ENCODE peak calls at places on chromosomes 13 and 19, in nine cellular contexts. One of them, this sample, is unnamed.

GRCh38 chr19:4803736-4804695 is 12.5 kb downstream of the FEM1A start:
- DNase-seq in activated CD4-positive, alpha-beta T cell treated with anti-CD3 and anti-CD28 coated beads for 48 hours: peak
- DNase-seq in stimulated activated CD8-positive, alpha-beta memory T cell treated with anti-CD3 and anti-CD28 coated beads, Interleukin-7, amount 100 ng/mL, for 4 hours: peak
- DNase-seq in adrenal gland: peak
- DNase-seq in naive thymus-derived CD4-positive, alpha-beta T cell: peak
- DNase-seq in glutamatergic neuron: peak
- DNase-seq in T1000: peak
- DNase-seq in lower leg skin: no peak
- DNase-seq in smooth muscle cell of the brain vasculature: no peak
- DNase-seq in this sample: peak

GRCh38 chr19:35088514-35088913 is 27.1 kb upstream of the FXYD3 start:
- DNase-seq in lower leg skin: no peak
- DNase-seq in smooth muscle cell of the brain vasculature: no peak
- DNase-seq in stimulated activated CD8-positive, alpha-beta memory T cell treated with anti-CD3 and anti-CD28 coated beads, Interleukin-7, amount 100 ng/mL, for 4 hours: no peak
- DNase-seq in naive thymus-derived CD4-positive, alpha-beta T cell: no peak
- DNase-seq in activated CD4-positive, alpha-beta T cell treated with anti-CD3 and anti-CD28 coated beads for 48 hours: no peak
- DNase-seq in glutamatergic neuron: peak
- DNase-seq in T1000: no peak
- DNase-seq in adrenal gland: no peak
- DNase-seq in this sample: no peak

GRCh38 chr13:113001251-113002140 is 32.5 kb downstream of the MCF2L start:
- DNase-seq in naive thymus-derived CD4-positive, alpha-beta T cell: no peak
- DNase-seq in adrenal gland: no peak
- DNase-seq in smooth muscle cell of the brain vasculature: peak
- DNase-seq in glutamatergic neuron: peak
- DNase-seq in activated CD4-positive, alpha-beta T cell treated with anti-CD3 and anti-CD28 coated beads for 48 hours: no peak
- DNase-seq in stimulated activated CD8-positive, alpha-beta memory T cell treated with anti-CD3 and anti-CD28 coated beads, Interleukin-7, amount 100 ng/mL, for 4 hours: no peak
- DNase-seq in lower leg skin: no peak
- DNase-seq in T1000: no peak
- DNase-seq in this sample: peak

GRCh38 chr19:57395710-57396109 is 6.1 kb downstream of the ZNF548 start:
- DNase-seq in activated CD4-positive, alpha-beta T cell treated with anti-CD3 and anti-CD28 coated beads for 48 hours: no peak
- DNase-seq in lower leg skin: no peak
- DNase-seq in smooth muscle cell of the brain vasculature: no peak
- DNase-seq in adrenal gland: no peak
- DNase-seq in naive thymus-derived CD4-positive, alpha-beta T cell: no peak
- DNase-seq in T1000: no peak
- DNase-seq in glutamatergic neuron: no peak
- DNase-seq in stimulated activated CD8-positive, alpha-beta memory T cell treated with anti-CD3 and anti-CD28 coated beads, Interleukin-7, amount 100 ng/mL, for 4 hours: no peak
- DNase-seq in this sample: no peak

GRCh38 chr19:18919086-18919894 is at the start of the genes COPE and DDX49:
- DNase-seq in smooth muscle cell of the brain vasculature: peak
- DNase-seq in activated CD4-positive, alpha-beta T cell treated with anti-CD3 and anti-CD28 coated beads for 48 hours: peak
- DNase-seq in stimulated activated CD8-positive, alpha-beta memory T cell treated with anti-CD3 and anti-CD28 coated beads, Interleukin-7, amount 100 ng/mL, for 4 hours: peak
- DNase-seq in T1000: peak
- DNase-seq in glutamatergic neuron: peak
- DNase-seq in lower leg skin: peak
- DNase-seq in adrenal gland: peak
- DNase-seq in naive thymus-derived CD4-positive, alpha-beta T cell: peak
- DNase-seq in this sample: peak

GRCh38 chr19:10920781-10921180 is 7.7 kb downstream of the YIPF2 start:
- DNase-seq in stimulated activated CD8-positive, alpha-beta memory T cell treated with anti-CD3 and anti-CD28 coated beads, Interleukin-7, amount 100 ng/mL, for 4 hours: no peak
- DNase-seq in glutamatergic neuron: no peak
- DNase-seq in smooth muscle cell of the brain vasculature: no peak
- DNase-seq in T1000: no peak
- DNase-seq in lower leg skin: no peak
- DNase-seq in naive thymus-derived CD4-positive, alpha-beta T cell: no peak
- DNase-seq in activated CD4-positive, alpha-beta T cell treated with anti-CD3 and anti-CD28 coated beads for 48 hours: no peak
- DNase-seq in adrenal gland: no peak
- DNase-seq in this sample: no peak

GRCh38 chr13:74258951-74259350 is 124.7 kb upstream of the KLF12 start:
- DNase-seq in lower leg skin: no peak
- DNase-seq in stimulated activated CD8-positive, alpha-beta memory T cell treated with anti-CD3 and anti-CD28 coated beads, Interleukin-7, amount 100 ng/mL, for 4 hours: no peak
- DNase-seq in adrenal gland: no peak
- DNase-seq in naive thymus-derived CD4-positive, alpha-beta T cell: no peak
- DNase-seq in smooth muscle cell of the brain vasculature: no peak
- DNase-seq in T1000: no peak
- DNase-seq in activated CD4-positive, alpha-beta T cell treated with anti-CD3 and anti-CD28 coated beads for 48 hours: no peak
- DNase-seq in glutamatergic neuron: no peak
- DNase-seq in this sample: no peak

GRCh38 chr13:49374585-49375290 is 69.1 kb downstream of the CAB39L start:
- DNase-seq in T1000: no peak
- DNase-seq in adrenal gland: no peak
- DNase-seq in smooth muscle cell of the brain vasculature: peak
- DNase-seq in activated CD4-positive, alpha-beta T cell treated with anti-CD3 and anti-CD28 coated beads for 48 hours: no peak
- DNase-seq in glutamatergic neuron: no peak
- DNase-seq in stimulated activated CD8-positive, alpha-beta memory T cell treated with anti-CD3 and anti-CD28 coated beads, Interleukin-7, amount 100 ng/mL, for 4 hours: no peak
- DNase-seq in lower leg skin: no peak
- DNase-seq in naive thymus-derived CD4-positive, alpha-beta T cell: no peak
- DNase-seq in this sample: no peak

GRCh38 chr19:4278460-4278901 is 585 bp upstream of the SHD start:
- DNase-seq in smooth muscle cell of the brain vasculature: no peak
- DNase-seq in activated CD4-positive, alpha-beta T cell treated with anti-CD3 and anti-CD28 coated beads for 48 hours: no peak
- DNase-seq in lower leg skin: no peak
- DNase-seq in stimulated activated CD8-positive, alpha-beta memory T cell treated with anti-CD3 and anti-CD28 coated beads, Interleukin-7, amount 100 ng/mL, for 4 hours: no peak
- DNase-seq in T1000: no peak
- DNase-seq in adrenal gland: no peak
- DNase-seq in glutamatergic neuron: peak
- DNase-seq in naive thymus-derived CD4-positive, alpha-beta T cell: no peak
- DNase-seq in this sample: no peak

GRCh38 chr13:29920018-29920643 is 69.7 kb upstream of the UBL3 start:
- DNase-seq in T1000: no peak
- DNase-seq in glutamatergic neuron: no peak
- DNase-seq in activated CD4-positive, alpha-beta T cell treated with anti-CD3 and anti-CD28 coated beads for 48 hours: no peak
- DNase-seq in naive thymus-derived CD4-positive, alpha-beta T cell: no peak
- DNase-seq in smooth muscle cell of the brain vasculature: no peak
- DNase-seq in stimulated activated CD8-positive, alpha-beta memory T cell treated with anti-CD3 and anti-CD28 coated beads, Interleukin-7, amount 100 ng/mL, for 4 hours: no peak
- DNase-seq in lower leg skin: no peak
- DNase-seq in adrenal gland: no peak
- DNase-seq in this sample: no peak

GRCh38 chr19:46745521-46746280 is at the start of gene FKRP:
- DNase-seq in stimulated activated CD8-positive, alpha-beta memory T cell treated with anti-CD3 and anti-CD28 coated beads, Interleukin-7, amount 100 ng/mL, for 4 hours: peak
- DNase-seq in adrenal gland: no peak
- DNase-seq in T1000: no peak
- DNase-seq in glutamatergic neuron: peak
- DNase-seq in naive thymus-derived CD4-positive, alpha-beta T cell: no peak
- DNase-seq in smooth muscle cell of the brain vasculature: no peak
- DNase-seq in lower leg skin: no peak
- DNase-seq in activated CD4-positive, alpha-beta T cell treated with anti-CD3 and anti-CD28 coated beads for 48 hours: peak
- DNase-seq in this sample: no peak

GRCh38 chr13:47233734-47234133 is 336.9 kb upstream of the HTR2A start:
- DNase-seq in adrenal gland: no peak
- DNase-seq in glutamatergic neuron: no peak
- DNase-seq in T1000: no peak
- DNase-seq in lower leg skin: no peak
- DNase-seq in naive thymus-derived CD4-positive, alpha-beta T cell: no peak
- DNase-seq in stimulated activated CD8-positive, alpha-beta memory T cell treated with anti-CD3 and anti-CD28 coated beads, Interleukin-7, amount 100 ng/mL, for 4 hours: no peak
- DNase-seq in smooth muscle cell of the brain vasculature: no peak
- DNase-seq in activated CD4-positive, alpha-beta T cell treated with anti-CD3 and anti-CD28 coated beads for 48 hours: no peak
- DNase-seq in this sample: no peak

GRCh38 chr19:52748336-52748950 is 13.6 kb upstream of the ZNF611 start:
- DNase-seq in glutamatergic neuron: no peak
- DNase-seq in T1000: no peak
- DNase-seq in adrenal gland: peak
- DNase-seq in activated CD4-positive, alpha-beta T cell treated with anti-CD3 and anti-CD28 coated beads for 48 hours: no peak
- DNase-seq in lower leg skin: no peak
- DNase-seq in stimulated activated CD8-positive, alpha-beta memory T cell treated with anti-CD3 and anti-CD28 coated beads, Interleukin-7, amount 100 ng/mL, for 4 hours: no peak
- DNase-seq in smooth muscle cell of the brain vasculature: peak
- DNase-seq in naive thymus-derived CD4-positive, alpha-beta T cell: no peak
- DNase-seq in this sample: peak

GRCh38 chr13:51455532-51455931 is 2.7 kb upstream of the INTS6 start:
- DNase-seq in adrenal gland: no peak
- DNase-seq in T1000: no peak
- DNase-seq in smooth muscle cell of the brain vasculature: no peak
- DNase-seq in naive thymus-derived CD4-positive, alpha-beta T cell: no peak
- DNase-seq in glutamatergic neuron: no peak
- DNase-seq in stimulated activated CD8-positive, alpha-beta memory T cell treated with anti-CD3 and anti-CD28 coated beads, Interleukin-7, amount 100 ng/mL, for 4 hours: no peak
- DNase-seq in activated CD4-positive, alpha-beta T cell treated with anti-CD3 and anti-CD28 coated beads for 48 hours: no peak
- DNase-seq in lower leg skin: no peak
- DNase-seq in this sample: no peak

GRCh38 chr19:54551293-54551692 is 22.3 kb upstream of the LILRA2 start:
- DNase-seq in naive thymus-derived CD4-positive, alpha-beta T cell: no peak
- DNase-seq in stimulated activated CD8-positive, alpha-beta memory T cell treated with anti-CD3 and anti-CD28 coated beads, Interleukin-7, amount 100 ng/mL, for 4 hours: peak
- DNase-seq in smooth muscle cell of the brain vasculature: no peak
- DNase-seq in lower leg skin: no peak
- DNase-seq in adrenal gland: no peak
- DNase-seq in activated CD4-positive, alpha-beta T cell treated with anti-CD3 and anti-CD28 coated beads for 48 hours: no peak
- DNase-seq in glutamatergic neuron: no peak
- DNase-seq in T1000: no peak
- DNase-seq in this sample: no peak

GRCh38 chr19:18319591-18320135 is 3.2 kb downstream of the LSM4 start:
- DNase-seq in stimulated activated CD8-positive, alpha-beta memory T cell treated with anti-CD3 and anti-CD28 coated beads, Interleukin-7, amount 100 ng/mL, for 4 hours: no peak
- DNase-seq in glutamatergic neuron: no peak
- DNase-seq in adrenal gland: no peak
- DNase-seq in lower leg skin: no peak
- DNase-seq in T1000: no peak
- DNase-seq in activated CD4-positive, alpha-beta T cell treated with anti-CD3 and anti-CD28 coated beads for 48 hours: no peak
- DNase-seq in naive thymus-derived CD4-positive, alpha-beta T cell: no peak
- DNase-seq in smooth muscle cell of the brain vasculature: no peak
- DNase-seq in this sample: peak

GRCh38 chr13:91520952-91521351 is 122.5 kb downstream of the GPC5 start:
- DNase-seq in stimulated activated CD8-positive, alpha-beta memory T cell treated with anti-CD3 and anti-CD28 coated beads, Interleukin-7, amount 100 ng/mL, for 4 hours: no peak
- DNase-seq in glutamatergic neuron: no peak
- DNase-seq in lower leg skin: no peak
- DNase-seq in naive thymus-derived CD4-positive, alpha-beta T cell: no peak
- DNase-seq in T1000: no peak
- DNase-seq in activated CD4-positive, alpha-beta T cell treated with anti-CD3 and anti-CD28 coated beads for 48 hours: no peak
- DNase-seq in smooth muscle cell of the brain vasculature: peak
- DNase-seq in adrenal gland: no peak
- DNase-seq in this sample: no peak

GRCh38 chr13:74758188-74758587 is 624.0 kb upstream of the KLF12 start:
- DNase-seq in stimulated activated CD8-positive, alpha-beta memory T cell treated with anti-CD3 and anti-CD28 coated beads, Interleukin-7, amount 100 ng/mL, for 4 hours: no peak
- DNase-seq in activated CD4-positive, alpha-beta T cell treated with anti-CD3 and anti-CD28 coated beads for 48 hours: no peak
- DNase-seq in lower leg skin: no peak
- DNase-seq in smooth muscle cell of the brain vasculature: no peak
- DNase-seq in naive thymus-derived CD4-positive, alpha-beta T cell: no peak
- DNase-seq in glutamatergic neuron: no peak
- DNase-seq in T1000: no peak
- DNase-seq in adrenal gland: no peak
- DNase-seq in this sample: no peak

GRCh38 chr19:14487370-14488125 is 8.4 kb downstream of the GIPC1 start:
- DNase-seq in naive thymus-derived CD4-positive, alpha-beta T cell: no peak
- DNase-seq in activated CD4-positive, alpha-beta T cell treated with anti-CD3 and anti-CD28 coated beads for 48 hours: no peak
- DNase-seq in stimulated activated CD8-positive, alpha-beta memory T cell treated with anti-CD3 and anti-CD28 coated beads, Interleukin-7, amount 100 ng/mL, for 4 hours: no peak
- DNase-seq in lower leg skin: no peak
- DNase-seq in T1000: no peak
- DNase-seq in smooth muscle cell of the brain vasculature: no peak
- DNase-seq in glutamatergic neuron: no peak
- DNase-seq in adrenal gland: no peak
- DNase-seq in this sample: no peak

GRCh38 chr19:45645631-45646344 is 6.6 kb upstream of the EML2 start:
- DNase-seq in stimulated activated CD8-positive, alpha-beta memory T cell treated with anti-CD3 and anti-CD28 coated beads, Interleukin-7, amount 100 ng/mL, for 4 hours: peak
- DNase-seq in activated CD4-positive, alpha-beta T cell treated with anti-CD3 and anti-CD28 coated beads for 48 hours: peak
- DNase-seq in smooth muscle cell of the brain vasculature: peak
- DNase-seq in glutamatergic neuron: peak
- DNase-seq in T1000: peak
- DNase-seq in naive thymus-derived CD4-positive, alpha-beta T cell: peak
- DNase-seq in lower leg skin: peak
- DNase-seq in adrenal gland: peak
- DNase-seq in this sample: peak

GRCh38 chr19:17772172-17772571 is 20.9 kb downstream of the FCHO1 start:
- DNase-seq in smooth muscle cell of the brain vasculature: no peak
- DNase-seq in activated CD4-positive, alpha-beta T cell treated with anti-CD3 and anti-CD28 coated beads for 48 hours: no peak
- DNase-seq in lower leg skin: no peak
- DNase-seq in naive thymus-derived CD4-positive, alpha-beta T cell: no peak
- DNase-seq in adrenal gland: no peak
- DNase-seq in stimulated activated CD8-positive, alpha-beta memory T cell treated with anti-CD3 and anti-CD28 coated beads, Interleukin-7, amount 100 ng/mL, for 4 hours: no peak
- DNase-seq in T1000: no peak
- DNase-seq in glutamatergic neuron: no peak
- DNase-seq in this sample: no peak

This sample was measured in body of pancreas.